ENCODE peak calls at places on chromosomes 4 and X, in ten cellular contexts. L, C, X, B, S, P, Y, Q, O and D are unnamed samples.

GRCh38 chrX:50343917-50344316 is 126.7 kb downstream of the DGKK start:
- DNase-seq in L (no peak), C (no peak), X (no peak), B (no peak), S (no peak), P (no peak), Y (no peak), Q (no peak), O (no peak), D (no peak)

GRCh38 chr4:1382776-1383727 is 23.2 kb downstream of the NKX1-1 start:
- DNase-seq in L (no peak), C (peak), X (no peak), B (no peak), S (no peak), P (no peak), Y (peak), Q (no peak), O (peak), D (no peak)

GRCh38 chr4:26753642-26754041 is 107.0 kb upstream of the STIM2 start:
- DNase-seq in L (no peak), C (peak), X (no peak), B (no peak), S (no peak), P (no peak), Y (no peak), Q (no peak), O (no peak), D (peak)

GRCh38 chr4:18754180-18754579 is 732.6 kb upstream of the LCORL start:
- DNase-seq in L (no peak), C (no peak), X (no peak), B (no peak), S (no peak), P (no peak), Y (no peak), Q (no peak), O (no peak), D (no peak)

GRCh38 chrX:9635805-9636204 is 129.8 kb downstream of the GPR143 start:
- DNase-seq in L (no peak), C (no peak), X (no peak), B (no peak), S (no peak), P (no peak), Y (no peak), Q (no peak), O (no peak), D (no peak)

GRCh38 chr4:11446156-11446811 is 17.6 kb upstream of the HS3ST1 start:
- DNase-seq in L (no peak), C (no peak), X (no peak), B (no peak), S (no peak), P (no peak), Y (no peak), Q (no peak), O (no peak), D (no peak)

GRCh38 chr4:39085891-39086290 is 23.9 kb downstream of the KLHL5 start:
- DNase-seq in L (no peak), C (no peak), X (no peak), B (no peak), S (no peak), P (no peak), Y (no peak), Q (no peak), O (no peak), D (no peak)

GRCh38 chr4:82648356-82648755 is 86.6 kb upstream of the TMEM150C start:
- DNase-seq in L (no peak), C (no peak), X (no peak), B (no peak), S (no peak), P (no peak), Y (no peak), Q (no peak), O (no peak), D (no peak)

GRCh38 chr4:53599632-53600031 is 8.3 kb upstream of the LNX1 start:
- DNase-seq in L (no peak), C (no peak), X (no peak), B (no peak), S (no peak), P (no peak), Y (no peak), Q (no peak), O (no peak), D (no peak)

GRCh38 chr4:54513231-54513630 is 144.5 kb upstream of the KIT start:
- DNase-seq in L (no peak), C (no peak), X (peak), B (no peak), S (peak), P (no peak), Y (no peak), Q (no peak), O (no peak), D (peak)

GRCh38 chrX:134010690-134011089 is 25.3 kb upstream of the GPC3 start:
- DNase-seq in L (no peak), C (no peak), X (no peak), B (no peak), S (no peak), P (no peak), Y (no peak), Q (no peak), O (no peak), D (no peak)

GRCh38 chrX:10395179-10395578 is 225.2 kb downstream of the MID1 start:
- DNase-seq in L (no peak), C (no peak), X (no peak), B (no peak), S (no peak), P (no peak), Y (no peak), Q (no peak), O (no peak), D (no peak)

GRCh38 chr4:162126754-162127153 is 37.0 kb downstream of the FSTL5 start:
- DNase-seq in L (no peak), C (no peak), X (no peak), B (no peak), S (no peak), P (no peak), Y (no peak), Q (no peak), O (no peak), D (no peak)

GRCh38 chr4:92969650-92970370 is 666.0 kb downstream of the GRID2 start:
- DNase-seq in L (no peak), C (no peak), X (no peak), B (peak), S (peak), P (no peak), Y (no peak), Q (no peak), O (no peak), D (peak)

GRCh38 chrX:65034641-65035450 is 58.6 kb upstream of the ZC4H2 start:
- DNase-seq in L (no peak), C (peak), X (peak), B (peak), S (no peak), P (peak), Y (peak), Q (peak), O (peak), D (peak)

GRCh38 chr4:8287606-8288280 is 18.2 kb downstream of the HTRA3 start:
- DNase-seq in L (no peak), C (peak), X (no peak), B (no peak), S (no peak), P (no peak), Y (no peak), Q (no peak), O (no peak), D (no peak)

GRCh38 chr4:27595956-27596355 is 735.3 kb downstream of the STIM2 start:
- DNase-seq in L (no peak), C (no peak), X (no peak), B (no peak), S (no peak), P (no peak), Y (no peak), Q (no peak), O (no peak), D (no peak)

GRCh38 chr4:86554641-86555040 is 39.5 kb upstream of the PTPN13 start:
- DNase-seq in L (no peak), C (no peak), X (no peak), B (no peak), S (no peak), P (no peak), Y (no peak), Q (no peak), O (no peak), D (no peak)

GRCh38 chr4:139666735-139667266 is 1.2 kb downstream of the MGST2 start:
- DNase-seq in L (no peak), C (peak), X (peak), B (no peak), S (no peak), P (no peak), Y (peak), Q (no peak), O (no peak), D (no peak)

GRCh38 chrX:39907964-39908616 is 189.7 kb downstream of the BCOR start:
- DNase-seq in L (no peak), C (peak), X (peak), B (peak), S (peak), P (no peak), Y (peak), Q (no peak), O (no peak), D (peak)

GRCh38 chr4:106201373-106201772 is 114.6 kb downstream of the TBCK start:
- DNase-seq in L (no peak), C (no peak), X (no peak), B (no peak), S (no peak), P (no peak), Y (no peak), Q (no peak), O (no peak), D (peak)

GRCh38 chrX:44244008-44244407 is 99.5 kb downstream of the EFHC2 start:
- DNase-seq in L (no peak), C (no peak), X (no peak), B (no peak), S (no peak), P (no peak), Y (no peak), Q (no peak), O (no peak), D (peak)

GRCh38 chr4:132101526-132101925 is 1047.6 kb upstream of the PCDH10 start:
- DNase-seq in L (no peak), C (no peak), X (no peak), B (no peak), S (no peak), P (no peak), Y (no peak), Q (no peak), O (no peak), D (no peak)

GRCh38 chr4:186472948-186473347 is 82.4 kb downstream of the MTNR1A start:
- DNase-seq in L (no peak), C (no peak), X (no peak), B (peak), S (peak), P (no peak), Y (no peak), Q (no peak), O (no peak), D (peak)

GRCh38 chrX:74656079-74656745 is 41.8 kb upstream of the RLIM start:
- DNase-seq in L (no peak), C (no peak), X (no peak), B (no peak), S (no peak), P (no peak), Y (no peak), Q (no peak), O (no peak), D (no peak)

GRCh38 chr4:2787230-2788100 is 5.4 kb upstream of the SH3BP2 start:
- DNase-seq in L (no peak), C (peak), X (peak), B (no peak), S (no peak), P (peak), Y (no peak), Q (peak), O (peak), D (no peak)

GRCh38 chrX:137428251-137428661 is 137.7 kb upstream of the ZIC3 start:
- DNase-seq in L (no peak), C (no peak), X (no peak), B (peak), S (no peak), P (no peak), Y (no peak), Q (peak), O (no peak), D (no peak)

GRCh38 chrX:47500541-47500940 is 17.5 kb upstream of the ZNF41 start:
- DNase-seq in L (no peak), C (no peak), X (no peak), B (no peak), S (no peak), P (no peak), Y (no peak), Q (no peak), O (no peak), D (no peak)

GRCh38 chrX:47499291-47499690 is 16.3 kb upstream of the ZNF41 start:
- DNase-seq in L (no peak), C (no peak), X (no peak), B (no peak), S (no peak), P (no peak), Y (no peak), Q (no peak), O (no peak), D (no peak)

GRCh38 chrX:47501226-47502071 is 18.4 kb upstream of the ZNF41 start:
- DNase-seq in L (no peak), C (no peak), X (no peak), B (no peak), S (peak), P (no peak), Y (no peak), Q (no peak), O (no peak), D (no peak)

GRCh38 chrX:47498411-47498810 is 15.4 kb upstream of the ZNF41 start:
- DNase-seq in L (no peak), C (no peak), X (no peak), B (no peak), S (no peak), P (no peak), Y (no peak), Q (no peak), O (no peak), D (no peak)

GRCh38 chrX:47497274-47497673 is 14.3 kb upstream of the ZNF41 start:
- DNase-seq in L (no peak), C (no peak), X (no peak), B (no peak), S (no peak), P (no peak), Y (no peak), Q (no peak), O (no peak), D (no peak)
- TF ChIP-seq CTCF in L (peak), C (peak), X (peak), B (peak), S (peak), P (peak), Y (no peak), Q (no peak), O (no peak), D (peak)

GRCh38 chr4:44493924-44494323 is 45.3 kb upstream of the KCTD8 start:
- DNase-seq in L (no peak), C (no peak), X (peak), B (peak), S (no peak), P (no peak), Y (no peak), Q (peak), O (no peak), D (no peak)
- TF ChIP-seq CTCF in L (peak), C (peak), X (peak), B (no peak), S (peak), P (no peak), Y (peak), Q (peak), O (no peak), D (peak)

GRCh38 chr4:21447320-21448055 is 501.1 kb downstream of the KCNIP4 start:
- DNase-seq in L (no peak), C (no peak), X (no peak), B (no peak), S (no peak), P (no peak), Y (no peak), Q (no peak), O (no peak), D (no peak)
- TF ChIP-seq CTCF in L (peak), C (no peak), X (no peak), B (no peak), S (peak), P (no peak), Y (no peak), Q (no peak), O (no peak), D (no peak)

GRCh38 chrX:118627084-118627758 is 100.2 kb upstream of the IL13RA1 start:
- DNase-seq in L (no peak), C (no peak), X (no peak), B (peak), S (no peak), P (no peak), Y (no peak), Q (no peak), O (no peak), D (no peak)
- TF ChIP-seq CTCF in L (peak), C (peak), X (peak), B (peak), S (peak), P (peak), Y (no peak), Q (peak), O (no peak), D (peak)